ENCODE peak calls at places on chromosomes 6 and 20, in four cellular contexts. K, F, Y and T are unnamed samples.

GRCh38 chr6:38673397-38674165 is 29.4 kb downstream of the GLO1 start:
- DNase-seq in Y (no peak), K (no peak), F (no peak), T (peak)

GRCh38 chr6:54846243-54846856 is at the start of gene FAM83B:
- DNase-seq in F (no peak), K (peak), Y (peak), T (peak)

GRCh38 chr20:15976047-15976731 is 597.1 kb downstream of the KIF16B start:
- DNase-seq in F (no peak), K (peak), Y (peak), T (peak)

GRCh38 chr20:62419759-62420158 is 7.6 kb downstream of the RBBP8NL start:
- DNase-seq in K (no peak), Y (no peak), F (no peak), T (no peak)

GRCh38 chr20:33445881-33446615 is 2.5 kb upstream of the SNTA1 start:
- DNase-seq in F (no peak), K (no peak), Y (no peak), T (no peak)

GRCh38 chr6:127297502-127298070 is 30.9 kb downstream of the RNF146 start:
- DNase-seq in F (no peak), K (peak), Y (no peak), T (peak)

GRCh38 chr6:47484616-47485015 is 7.0 kb downstream of the CD2AP start:
- DNase-seq in Y (no peak), F (peak), K (no peak), T (no peak)

GRCh38 chr6:149936743-149937142 is 5.1 kb upstream of the ULBP2 start:
- DNase-seq in F (no peak), K (no peak), Y (no peak), T (no peak)

GRCh38 chr6:134398453-134398852 is 80.5 kb upstream of the SGK1 start:
- DNase-seq in K (no peak), Y (no peak), F (no peak), T (no peak)

GRCh38 chr6:112286010-112286409 is 31.6 kb upstream of the LAMA4 start:
- DNase-seq in Y (no peak), K (no peak), F (no peak), T (peak)

GRCh38 chr6:37491161-37491829 is 8.4 kb downstream of the CCDC167 start:
- DNase-seq in Y (no peak), K (peak), F (no peak), T (no peak)

GRCh38 chr20:40265872-40266533 is 423.0 kb downstream of the MAFB start:
- DNase-seq in Y (no peak), F (no peak), K (no peak), T (peak)

GRCh38 chr20:40019510-40019909 is 669.5 kb downstream of the MAFB start:
- DNase-seq in Y (no peak), F (no peak), K (no peak), T (no peak)

GRCh38 chr6:149933461-149933860 is 8.4 kb upstream of the ULBP2 start:
- DNase-seq in Y (no peak), K (no peak), F (no peak), T (no peak)

GRCh38 chr6:62445521-62445920 is 159.5 kb upstream of the KHDRBS2 start:
- DNase-seq in Y (no peak), K (no peak), F (no peak), T (no peak)

GRCh38 chr6:113595921-113596376 is 261.2 kb upstream of the MARCKS start:
- DNase-seq in Y (no peak), F (peak), K (no peak), T (no peak)

GRCh38 chr6:79373246-79373645 is 138.8 kb upstream of the HMGN3 start:
- DNase-seq in F (no peak), K (no peak), Y (no peak), T (no peak)

GRCh38 chr20:13008761-13009681 is at the start of gene SPTLC3:
- DNase-seq in Y (peak), K (peak), F (peak), T (peak)

GRCh38 chr6:2522521-2522920 is 228.2 kb downstream of the MYLK4 start:
- DNase-seq in Y (no peak), K (no peak), F (peak), T (no peak)

GRCh38 chr6:39421383-39422225 is 99.1 kb upstream of the KCNK16 start:
- DNase-seq in F (no peak), K (no peak), Y (no peak), T (no peak)

GRCh38 chr20:48153523-48153922 is 368.2 kb upstream of the SULF2 start:
- DNase-seq in Y (no peak), F (no peak), K (peak), T (peak)

GRCh38 chr6:37170273-37171140 is 555 bp downstream of the PIM1 start:
- DNase-seq in K (peak), Y (no peak), F (peak), T (peak)

GRCh38 chr6:144346719-144347446 is 61.7 kb downstream of the UTRN start:
- DNase-seq in F (peak), Y (no peak), K (no peak), T (peak)

GRCh38 chr6:41302638-41303037 is 16.2 kb upstream of the TREM1 start:
- DNase-seq in K (no peak), Y (no peak), F (no peak), T (no peak)

DNA sequence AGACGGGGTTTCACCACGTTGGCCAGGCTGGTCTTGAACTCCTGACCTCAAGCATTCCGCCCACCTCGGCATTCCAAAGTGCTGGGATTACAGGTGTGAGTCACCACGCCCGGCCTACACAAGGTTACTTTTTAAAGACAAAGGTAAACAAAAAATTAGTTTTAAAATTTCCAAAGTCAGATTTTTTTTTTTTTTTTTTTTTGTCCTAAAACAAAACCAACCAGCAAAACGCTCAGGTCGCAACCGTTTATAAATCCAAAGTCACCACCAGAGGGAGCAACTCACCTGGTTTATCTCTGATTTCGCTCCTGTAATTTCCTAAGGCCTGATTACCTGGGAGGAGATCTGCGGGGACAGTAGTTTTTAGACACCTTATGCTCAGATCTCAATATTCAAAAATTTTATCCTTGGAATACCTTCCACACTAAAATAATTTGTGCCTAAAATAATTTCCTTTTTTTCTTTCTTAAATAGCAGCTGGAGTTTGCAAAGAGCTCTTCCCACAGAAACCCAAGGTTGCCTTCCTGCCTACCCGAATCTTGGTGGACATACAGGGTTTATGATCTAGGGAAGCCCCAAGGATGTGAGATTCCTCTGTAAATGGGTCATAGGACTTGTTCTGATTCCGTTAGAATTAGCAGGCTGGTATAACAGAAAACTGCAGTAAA is 19.8 kb upstream of the TREM1 start:
- DNase-seq in K (peak), Y (no peak), F (peak), T (peak)
- H3K56ac ChIP-seq in K (no peak), Y (no peak), F (no peak), T (no peak)

GRCh38 chr20:50038169-50038568 is 55.4 kb downstream of the SNAI1 start:
- DNase-seq in F (no peak), Y (no peak), K (no peak), T (no peak)

GRCh38 chr20:50038574-50038991 is 55.8 kb downstream of the SNAI1 start:
- DNase-seq in Y (no peak), F (no peak), K (peak), T (no peak)

GRCh38 chr20:50036703-50037102 is 53.9 kb downstream of the SNAI1 start:
- DNase-seq in Y (no peak), F (no peak), K (no peak), T (no peak)

GRCh38 chr20:50037123-50037522 is 54.3 kb downstream of the SNAI1 start:
- DNase-seq in Y (no peak), F (no peak), K (no peak), T (no peak)

GRCh38 chr20:50037575-50037974 is 54.8 kb downstream of the SNAI1 start:
- DNase-seq in F (no peak), K (no peak), Y (no peak), T (no peak)
- H3K56ac ChIP-seq in F (no peak), K (no peak), Y (no peak), T (no peak)

GRCh38 chr20:46644160-46644559 is 7.1 kb downstream of the SLC13A3 start:
- DNase-seq in Y (no peak), F (no peak), K (no peak), T (no peak)
- H3K56ac ChIP-seq in Y (no peak), F (no peak), K (no peak), T (no peak)

GRCh38 chr6:24974182-24975171 is 38.7 kb upstream of the RIPOR2 start:
- DNase-seq in F (no peak), Y (no peak), K (no peak), T (no peak)
- H3K56ac ChIP-seq in F (no peak), Y (no peak), K (no peak), T (no peak)